ENCODE peak calls at places on chromosomes 2 and 18, in six cellular contexts. One of them, this sample, is unnamed.

GRCh38 chr2:222976521-222977076 is 75.4 kb upstream of the KCNE4 start:
- DNase-seq in adrenal gland: no peak
- DNase-seq in gastrocnemius medialis: no peak
- DNase-seq in prostate gland: no peak
- DNase-seq in A549: no peak
- DNase-seq in ovary: no peak
- DNase-seq in this sample: no peak

GRCh38 chr2:78416625-78417300 is 608.7 kb upstream of the REG3G start:
- DNase-seq in adrenal gland: no peak
- DNase-seq in gastrocnemius medialis: no peak
- DNase-seq in prostate gland: no peak
- DNase-seq in A549: no peak
- DNase-seq in ovary: no peak
- DNase-seq in this sample: no peak

GRCh38 chr2:55111570-55112228 is 61.4 kb upstream of the RTN4 start:
- DNase-seq in adrenal gland: peak; percentile 90
- DNase-seq in gastrocnemius medialis: peak; percentile 75
- DNase-seq in prostate gland: no peak
- DNase-seq in A549: peak; percentile 44
- DNase-seq in ovary: peak; percentile 62
- DNase-seq in this sample: no peak

GRCh38 chr18:54850598-54850997 is 22.3 kb downstream of the RAB27B start:
- DNase-seq in adrenal gland: no peak
- DNase-seq in gastrocnemius medialis: no peak
- DNase-seq in prostate gland: no peak
- DNase-seq in A549: no peak
- DNase-seq in ovary: no peak
- DNase-seq in this sample: no peak

GRCh38 chr2:82795446-82795845 is 1663.6 kb downstream of the SUCLG1 start:
- DNase-seq in adrenal gland: no peak
- DNase-seq in gastrocnemius medialis: no peak
- DNase-seq in prostate gland: no peak
- DNase-seq in A549: no peak
- DNase-seq in ovary: no peak
- DNase-seq in this sample: no peak

GRCh38 chr2:180376076-180376475 is 369.0 kb upstream of the CWC22 start:
- DNase-seq in adrenal gland: no peak
- DNase-seq in gastrocnemius medialis: no peak
- DNase-seq in prostate gland: no peak
- DNase-seq in A549: no peak
- DNase-seq in ovary: no peak
- DNase-seq in this sample: no peak

GRCh38 chr2:2892892-2893291 is 484.7 kb downstream of the EIPR1 start:
- DNase-seq in adrenal gland: no peak
- DNase-seq in gastrocnemius medialis: no peak
- DNase-seq in prostate gland: no peak
- DNase-seq in A549: no peak
- DNase-seq in ovary: no peak
- DNase-seq in this sample: no peak

GRCh38 chr18:62455222-62455621 is 67.6 kb upstream of the ZCCHC2 start:
- DNase-seq in adrenal gland: no peak
- DNase-seq in gastrocnemius medialis: no peak
- DNase-seq in prostate gland: no peak
- DNase-seq in A549: no peak
- DNase-seq in ovary: no peak
- DNase-seq in this sample: no peak

GRCh38 chr2:112304298-112304941 is 29.0 kb downstream of the ZC3H6 start:
- DNase-seq in adrenal gland: no peak
- DNase-seq in gastrocnemius medialis: no peak
- DNase-seq in prostate gland: no peak
- DNase-seq in A549: no peak
- DNase-seq in ovary: no peak
- DNase-seq in this sample: no peak

GRCh38 chr2:10305254-10305635 is 2.5 kb downstream of the HPCAL1 start:
- DNase-seq in adrenal gland: no peak
- DNase-seq in gastrocnemius medialis: no peak
- DNase-seq in prostate gland: no peak
- DNase-seq in A549: no peak
- DNase-seq in ovary: no peak
- DNase-seq in this sample: no peak

GRCh38 chr2:21358971-21359370 is 235.2 kb downstream of the TDRD15 start:
- DNase-seq in adrenal gland: no peak
- DNase-seq in gastrocnemius medialis: no peak
- DNase-seq in prostate gland: no peak
- DNase-seq in A549: no peak
- DNase-seq in ovary: no peak
- DNase-seq in this sample: no peak

GRCh38 chr2:74530239-74531161 is 767 bp downstream of the HTRA2 start:
- DNase-seq in adrenal gland: peak; percentile 50
- DNase-seq in gastrocnemius medialis: no peak
- DNase-seq in prostate gland: no peak
- DNase-seq in A549: peak; percentile 64
- DNase-seq in ovary: no peak
- DNase-seq in this sample: no peak

GRCh38 chr2:46264447-46264846 is 32.8 kb upstream of the EPAS1 start:
- DNase-seq in adrenal gland: no peak
- DNase-seq in gastrocnemius medialis: no peak
- DNase-seq in prostate gland: no peak
- DNase-seq in A549: no peak
- DNase-seq in ovary: no peak
- DNase-seq in this sample: no peak

GRCh38 chr2:9310390-9310789 is 103.8 kb downstream of the ASAP2 start:
- DNase-seq in adrenal gland: no peak
- DNase-seq in gastrocnemius medialis: peak; percentile 76
- DNase-seq in prostate gland: no peak
- DNase-seq in A549: peak; percentile 66
- DNase-seq in ovary: peak; percentile 57
- DNase-seq in this sample: no peak

GRCh38 chr2:212360068-212360460 is 178.5 kb downstream of the ERBB4 start:
- DNase-seq in adrenal gland: no peak
- DNase-seq in gastrocnemius medialis: no peak
- DNase-seq in prostate gland: no peak
- DNase-seq in A549: no peak
- DNase-seq in ovary: no peak
- DNase-seq in this sample: no peak

GRCh38 chr2:167651406-167652151 is 595.8 kb downstream of the STK39 start:
- DNase-seq in adrenal gland: no peak
- DNase-seq in gastrocnemius medialis: no peak
- DNase-seq in prostate gland: no peak
- DNase-seq in A549: no peak
- DNase-seq in ovary: no peak
- DNase-seq in this sample: no peak

GRCh38 chr18:47619771-47620170 is 310.7 kb downstream of the SMAD2 start:
- DNase-seq in adrenal gland: no peak
- DNase-seq in gastrocnemius medialis: no peak
- DNase-seq in prostate gland: no peak
- DNase-seq in A549: no peak
- DNase-seq in ovary: no peak
- DNase-seq in this sample: no peak

GRCh38 chr2:176619504-176619903 is 350.3 kb downstream of the MTX2 start:
- DNase-seq in adrenal gland: no peak
- DNase-seq in gastrocnemius medialis: no peak
- DNase-seq in prostate gland: no peak
- DNase-seq in A549: no peak
- DNase-seq in ovary: no peak
- DNase-seq in this sample: no peak

GRCh38 chr2:176612736-176613135 is 343.5 kb downstream of the MTX2 start:
- DNase-seq in adrenal gland: no peak
- DNase-seq in gastrocnemius medialis: no peak
- DNase-seq in prostate gland: no peak
- DNase-seq in A549: no peak
- DNase-seq in ovary: no peak
- DNase-seq in this sample: no peak

GRCh38 chr2:176613358-176614032 is 344.3 kb downstream of the MTX2 start:
- DNase-seq in adrenal gland: no peak
- DNase-seq in gastrocnemius medialis: no peak
- DNase-seq in prostate gland: no peak
- DNase-seq in A549: no peak
- DNase-seq in ovary: no peak
- DNase-seq in this sample: no peak

GRCh38 chr2:176614930-176615329 is 345.7 kb downstream of the MTX2 start:
- DNase-seq in adrenal gland: no peak
- DNase-seq in gastrocnemius medialis: no peak
- DNase-seq in prostate gland: no peak
- DNase-seq in A549: no peak
- DNase-seq in ovary: no peak
- DNase-seq in this sample: no peak

DNA sequence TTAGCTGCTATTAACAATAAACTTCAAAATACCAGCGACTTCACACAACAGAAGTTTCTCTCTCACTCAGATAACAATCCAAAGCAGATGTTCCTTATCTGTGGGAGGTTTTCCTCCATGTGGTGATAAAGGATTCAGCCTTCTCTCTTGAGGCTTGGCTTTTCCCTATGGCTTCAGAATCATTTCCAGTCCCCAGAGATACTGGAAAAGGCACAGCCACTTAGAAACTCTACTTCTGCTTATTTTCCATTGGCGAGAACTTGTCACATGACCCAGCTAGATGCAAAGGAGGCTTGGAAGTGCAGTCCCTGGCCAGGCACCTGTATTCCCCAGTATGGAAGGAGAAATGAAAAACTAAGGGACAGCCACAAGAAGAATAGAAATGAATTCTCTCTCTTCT is 344.8 kb downstream of the MTX2 start:
- DNase-seq in adrenal gland: no peak
- DNase-seq in gastrocnemius medialis: no peak
- DNase-seq in prostate gland: no peak
- DNase-seq in A549: no peak
- DNase-seq in ovary: no peak
- DNase-seq in this sample: no peak
- H3K4me3 ChIP-seq in adrenal gland: no peak overlapping the region
- H3K4me3 ChIP-seq in gastrocnemius medialis: no peak overlapping the region
- H3K4me3 ChIP-seq in prostate gland: no peak overlapping the region
- H3K4me3 ChIP-seq in A549: no peak overlapping the region
- H3K4me3 ChIP-seq in ovary: no peak overlapping the region
- H3K4me3 ChIP-seq in this sample: no peak overlapping the region

DNA sequence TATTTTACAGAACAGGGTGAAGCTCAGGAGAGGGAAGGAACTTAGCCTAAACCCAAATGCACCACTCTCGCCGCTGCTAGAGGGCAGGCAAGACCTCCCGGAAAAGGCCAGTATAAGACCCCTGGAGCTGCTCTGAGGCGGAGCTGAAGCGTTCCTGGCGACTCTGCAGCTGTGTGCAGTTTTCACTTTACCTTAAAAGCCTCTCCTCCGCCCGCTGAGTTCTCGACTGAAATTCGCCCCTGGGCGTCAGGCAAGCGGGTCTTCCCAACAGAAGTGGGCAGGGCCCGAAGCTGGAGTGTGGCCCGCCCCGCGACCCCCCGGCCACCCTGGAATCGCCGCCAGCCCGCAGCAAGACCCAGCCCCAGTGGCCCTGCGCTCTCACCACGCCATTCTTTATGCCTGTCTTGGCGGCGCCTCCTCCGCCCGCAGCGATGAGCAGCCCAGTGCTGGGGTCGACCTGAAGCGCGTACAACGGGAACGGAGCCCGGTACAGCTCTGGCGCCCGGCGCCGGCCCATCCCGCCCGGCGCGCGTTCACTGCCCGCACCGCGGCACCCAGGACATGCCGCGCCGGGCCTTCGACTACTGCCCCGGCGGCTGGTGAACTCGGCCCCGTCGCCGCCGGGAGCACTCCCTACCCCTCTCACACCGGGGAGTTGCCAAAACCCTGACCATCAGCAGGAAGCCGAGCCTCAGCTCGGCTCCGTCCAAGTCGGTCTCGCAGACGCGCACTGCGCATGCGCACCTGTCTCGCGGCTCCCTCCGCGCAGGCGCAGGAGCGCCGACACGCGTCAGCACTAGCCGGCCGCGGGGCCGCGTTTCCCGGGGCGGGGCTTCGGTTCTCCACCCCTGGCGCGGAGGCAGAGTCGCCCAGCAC is at the start of gene PREB:
- DNase-seq in adrenal gland: peak; percentile 98
- DNase-seq in gastrocnemius medialis: peak; percentile 95
- DNase-seq in prostate gland: peak; percentile 93
- DNase-seq in A549: peak; percentile 93
- DNase-seq in ovary: peak; percentile 99
- DNase-seq in this sample: peak; percentile 94
- TF ChIP-seq POLR2A in adrenal gland: peak; percentile 82
- TF ChIP-seq POLR2A in gastrocnemius medialis: peak; percentile 98
- TF ChIP-seq POLR2A in prostate gland: peak; percentile 81
- TF ChIP-seq POLR2A in A549: peak; percentile 93
- TF ChIP-seq POLR2A in ovary: peak; percentile 89
- TF ChIP-seq POLR2A in this sample: peak; percentile 80

GRCh38 chr2:240872317-240873097 is 3.9 kb downstream of the AGXT start:
- DNase-seq in adrenal gland: no peak
- DNase-seq in gastrocnemius medialis: peak; percentile 7
- DNase-seq in prostate gland: no peak
- DNase-seq in A549: no peak
- DNase-seq in ovary: no peak
- DNase-seq in this sample: peak; percentile 40
- H3K4me3 ChIP-seq in adrenal gland: no peak overlapping the region
- H3K4me3 ChIP-seq in gastrocnemius medialis: no peak overlapping the region
- H3K4me3 ChIP-seq in prostate gland: no peak overlapping the region
- H3K4me3 ChIP-seq in A549: no peak overlapping the region
- H3K4me3 ChIP-seq in ovary: no peak overlapping the region
- H3K4me3 ChIP-seq in this sample: no peak overlapping the region

GRCh38 chr2:101253013-101253712 is 477 bp downstream of the CNOT11 start:
- DNase-seq in adrenal gland: peak; percentile 76
- DNase-seq in gastrocnemius medialis: peak; percentile 57
- DNase-seq in prostate gland: peak; percentile 40
- DNase-seq in A549: no peak
- DNase-seq in ovary: peak; percentile 73
- DNase-seq in this sample: peak; percentile 66

GRCh38 chr2:101253713-101254085 is 1.0 kb downstream of the CNOT11 start:
- DNase-seq in adrenal gland: no peak
- DNase-seq in gastrocnemius medialis: no peak
- DNase-seq in prostate gland: no peak
- DNase-seq in A549: no peak
- DNase-seq in ovary: no peak
- DNase-seq in this sample: no peak

GRCh38 chr2:101249826-101250225 is 2.9 kb upstream of the CNOT11 start:
- DNase-seq in adrenal gland: no peak
- DNase-seq in gastrocnemius medialis: no peak
- DNase-seq in prostate gland: no peak
- DNase-seq in A549: no peak
- DNase-seq in ovary: no peak
- DNase-seq in this sample: no peak

GRCh38 chr2:101251844-101252407 is 760 bp upstream of the CNOT11 start:
- DNase-seq in adrenal gland: no peak
- DNase-seq in gastrocnemius medialis: no peak
- DNase-seq in prostate gland: peak; percentile 69
- DNase-seq in A549: peak; percentile 23
- DNase-seq in ovary: no peak
- DNase-seq in this sample: no peak

DNA sequence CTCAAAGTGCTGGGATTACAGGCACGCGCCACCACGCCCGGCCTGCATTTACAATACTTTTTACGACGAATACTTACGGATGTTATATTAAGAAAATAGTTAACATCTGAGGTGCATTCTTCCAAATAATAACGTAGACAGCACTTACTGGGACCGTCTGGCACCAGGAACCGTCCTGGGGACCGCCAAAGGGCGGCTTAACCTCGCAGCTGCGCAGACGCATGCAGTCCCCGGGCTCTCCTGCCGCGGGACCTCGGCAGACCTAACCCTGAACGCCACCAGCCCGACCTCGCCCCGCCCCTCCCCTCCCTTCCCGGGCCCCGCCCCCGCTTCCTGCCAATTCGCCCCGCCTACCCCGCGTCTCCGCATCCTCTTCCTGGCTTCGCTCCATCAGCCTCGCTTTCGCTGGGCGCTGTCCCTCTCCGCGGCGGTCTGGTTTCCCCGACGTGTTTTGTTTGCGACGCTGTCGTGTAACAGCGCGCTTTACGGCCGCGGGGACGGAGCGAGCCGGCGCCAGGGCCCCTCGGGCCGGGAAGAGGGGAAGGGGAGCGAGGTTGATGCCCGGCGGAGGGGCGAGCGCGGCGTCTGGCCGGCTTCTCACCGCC is at the start of gene CNOT11:
- DNase-seq in adrenal gland: peak; percentile 100
- DNase-seq in gastrocnemius medialis: peak; percentile 99
- DNase-seq in prostate gland: peak; percentile 99
- DNase-seq in A549: peak; percentile 77
- DNase-seq in ovary: peak; percentile 100
- DNase-seq in this sample: peak; percentile 97
- TF ChIP-seq POLR2A in adrenal gland: peak; percentile 82
- TF ChIP-seq POLR2A in gastrocnemius medialis: peak; percentile 93
- TF ChIP-seq POLR2A in prostate gland: peak; percentile 71
- TF ChIP-seq POLR2A in A549: peak; percentile 96
- TF ChIP-seq POLR2A in ovary: peak; percentile 70
- TF ChIP-seq POLR2A in this sample: peak; percentile 77

This sample was measured in breast epithelium.